ENCODE peak calls at places on chromosomes 13 and 19, in nine cellular contexts. N is spleen, C is upper lobe of left lung, W is GM12891, X is transverse colon, R is H1, L is GM12878, M is stomach, Z is suprapubic skin. F is an unnamed sample.

GRCh38 chr13:96159731-96160130 is 69.8 kb downstream of the HS6ST3 start:
- DNase-seq in W (no peak), M (no peak), Z (no peak), N (no peak), X (no peak), L (no peak), R (no peak), C (no peak), F (no peak)

GRCh38 chr19:7426986-7427385 is 61.8 kb downstream of the PEX11G start:
- DNase-seq in C (no peak), X (no peak), Z (no peak), M (no peak), L (no peak), R (no peak), W (no peak), N (no peak), F (no peak)

GRCh38 chr13:43905435-43906031 is 25.8 kb downstream of the LACC1 start:
- DNase-seq in M (no peak), N (no peak), X (no peak), R (no peak), Z (no peak), W (peak), C (no peak), L (no peak), F (no peak)

GRCh38 chr19:40611096-40611495 is 9.9 kb downstream of the LTBP4 start:
- DNase-seq in N (peak), R (no peak), W (no peak), C (peak), L (no peak), M (peak), X (peak), Z (no peak), F (no peak)

GRCh38 chr13:27601208-27601607 is 19.1 kb downstream of the LNX2 start:
- DNase-seq in C (no peak), X (no peak), L (no peak), R (no peak), W (no peak), N (no peak), M (no peak), Z (no peak), F (no peak)

GRCh38 chr13:35388979-35389378 is 87.5 kb downstream of the MAB21L1 start:
- DNase-seq in M (no peak), X (no peak), R (no peak), C (no peak), L (no peak), W (no peak), N (no peak), Z (no peak), F (no peak)

GRCh38 chr13:80012281-80012680 is 328.6 kb downstream of the SPRY2 start:
- DNase-seq in N (no peak), L (no peak), X (no peak), Z (no peak), C (peak), W (no peak), R (no peak), M (no peak), F (no peak)

GRCh38 chr13:102033316-102033715 is 368.5 kb downstream of the FGF14 start:
- DNase-seq in X (no peak), L (no peak), Z (no peak), N (no peak), W (no peak), R (no peak), C (no peak), M (no peak), F (no peak)

GRCh38 chr13:38350114-38350617 is 515 bp downstream of the UFM1 start:
- DNase-seq in W (no peak), Z (peak), C (peak), N (peak), L (no peak), X (peak), M (peak), R (peak), F (peak)

GRCh38 chr13:113926951-113927660 is 46.8 kb downstream of the C13orf46 start:
- DNase-seq in N (peak), R (no peak), Z (peak), X (no peak), W (no peak), C (peak), L (no peak), M (peak), F (peak)

GRCh38 chr19:16584825-16585801 is 12.9 kb upstream of the SLC35E1 start:
- DNase-seq in R (no peak), W (no peak), Z (peak), N (no peak), M (no peak), C (no peak), L (no peak), X (no peak), F (no peak)

GRCh38 chr13:98142427-98143156 is at the start of gene FARP1:
- DNase-seq in M (peak), Z (peak), X (peak), W (peak), N (peak), L (no peak), R (peak), C (peak), F (peak)

GRCh38 chr13:20711301-20712044 is 8.0 kb downstream of the IL17D start:
- DNase-seq in X (no peak), W (no peak), L (no peak), N (no peak), C (no peak), M (no peak), R (peak), Z (no peak), F (no peak)

GRCh38 chr19:2040647-2041435 is 10.2 kb downstream of the MKNK2 start:
- DNase-seq in R (no peak), L (no peak), X (no peak), N (peak), W (no peak), C (no peak), Z (no peak), M (no peak), F (no peak)

GRCh38 chr13:47933688-47934011 is 67.4 kb downstream of the SUCLA2 start:
- DNase-seq in Z (no peak), M (no peak), N (no peak), W (no peak), R (no peak), X (no peak), L (no peak), C (no peak), F (no peak)

GRCh38 chr13:102914629-102914935 is 68.8 kb downstream of the ERCC5 start:
- DNase-seq in C (no peak), N (no peak), M (no peak), W (no peak), X (no peak), L (no peak), Z (no peak), R (no peak), F (no peak)

GRCh38 chr19:32091196-32091595 is 254.2 kb upstream of the ZNF507 start:
- DNase-seq in M (no peak), X (no peak), W (no peak), N (no peak), Z (no peak), R (no peak), L (no peak), C (no peak), F (no peak)

GRCh38 chr19:17686592-17687042 is 1.5 kb downstream of the UNC13A start:
- DNase-seq in C (no peak), X (no peak), Z (no peak), R (peak), L (no peak), N (no peak), W (no peak), M (no peak), F (no peak)

GRCh38 chr19:35457173-35457572 is 9.1 kb downstream of the FFAR2 start:
- DNase-seq in W (no peak), Z (no peak), X (no peak), C (no peak), L (peak), M (no peak), N (no peak), R (no peak), F (no peak)

GRCh38 chr13:49062297-49062896 is 86.7 kb downstream of the FNDC3A start:
- DNase-seq in L (no peak), R (no peak), N (no peak), X (no peak), M (no peak), Z (no peak), W (no peak), C (no peak), F (no peak)

GRCh38 chr19:21574607-21575006 is 69.2 kb downstream of the ZNF429 start:
- DNase-seq in X (no peak), R (no peak), Z (no peak), M (no peak), W (no peak), L (no peak), C (no peak), N (no peak), F (no peak)

GRCh38 chr13:39263033-39263432 is 224.8 kb downstream of the NHLRC3 start:
- DNase-seq in R (peak), N (no peak), W (peak), M (peak), Z (no peak), L (peak), C (no peak), X (peak), F (no peak)

GRCh38 chr13:31018511-31018910 is 86.1 kb downstream of the TEX26 start:
- DNase-seq in M (no peak), N (no peak), L (no peak), W (no peak), R (no peak), C (no peak), X (no peak), Z (no peak), F (no peak)

GRCh38 chr13:38103851-38104250 is 234.3 kb upstream of the TRPC4 start:
- DNase-seq in L (no peak), M (no peak), R (no peak), Z (no peak), C (no peak), X (no peak), N (no peak), W (no peak), F (no peak)

GRCh38 chr13:21546372-21546771 is 57.6 kb downstream of the MICU2 start:
- DNase-seq in X (no peak), R (no peak), C (no peak), M (no peak), W (no peak), Z (no peak), L (no peak), N (no peak), F (no peak)

GRCh38 chr13:98549006-98549727 is 27.7 kb downstream of the STK24 start:
- DNase-seq in W (no peak), M (no peak), N (no peak), L (no peak), R (no peak), Z (no peak), C (no peak), X (no peak), F (no peak)

GRCh38 chr19:56053596-56053995 is 67.0 kb downstream of the NLRP5 start:
- DNase-seq in X (no peak), Z (no peak), R (no peak), W (no peak), L (no peak), N (no peak), M (no peak), C (no peak), F (no peak)

GRCh38 chr19:47112166-47112663 is 1.4 kb downstream of the ZC3H4 start:
- DNase-seq in Z (peak), X (peak), L (no peak), M (peak), W (peak), N (peak), R (peak), C (peak), F (peak)

GRCh38 chr13:94710881-94711560 is 1.3 kb downstream of the SOX21 start:
- DNase-seq in Z (peak), X (no peak), W (peak), L (no peak), M (no peak), R (peak), N (peak), C (no peak), F (no peak)

GRCh38 chr13:106548064-106548696 is 12.7 kb upstream of the EFNB2 start:
- DNase-seq in W (no peak), M (no peak), Z (no peak), L (no peak), X (no peak), R (no peak), N (no peak), C (no peak), F (no peak)

GRCh38 chr19:798415-799075 is 1.3 kb downstream of the PTBP1 start:
- DNase-seq in L (no peak), M (no peak), Z (no peak), W (peak), X (peak), N (peak), C (no peak), R (no peak), F (no peak)
- TF ChIP-seq POLR2A in L (no peak), M (no peak), Z (no peak), W (no peak), X (no peak), N (no peak), C (no peak), R (peak), F (no peak)

GRCh38 chr13:41405367-41405766 is 52.0 kb upstream of the RGCC start:
- DNase-seq in X (no peak), L (no peak), C (no peak), W (no peak), Z (no peak), M (no peak), N (no peak), R (no peak), F (no peak)

GRCh38 chr13:41401371-41401770 is 56.0 kb upstream of the RGCC start:
- DNase-seq in N (no peak), X (no peak), R (no peak), M (no peak), C (no peak), W (no peak), Z (no peak), L (no peak), F (no peak)

GRCh38 chr13:41398494-41399190 is 58.7 kb upstream of the RGCC start:
- DNase-seq in L (no peak), Z (no peak), M (no peak), C (no peak), R (no peak), X (no peak), N (no peak), W (no peak), F (no peak)

GRCh38 chr13:41403983-41404382 is 53.4 kb upstream of the RGCC start:
- DNase-seq in X (no peak), W (no peak), L (no peak), N (no peak), R (no peak), Z (no peak), M (no peak), C (no peak), F (no peak)

DNA sequence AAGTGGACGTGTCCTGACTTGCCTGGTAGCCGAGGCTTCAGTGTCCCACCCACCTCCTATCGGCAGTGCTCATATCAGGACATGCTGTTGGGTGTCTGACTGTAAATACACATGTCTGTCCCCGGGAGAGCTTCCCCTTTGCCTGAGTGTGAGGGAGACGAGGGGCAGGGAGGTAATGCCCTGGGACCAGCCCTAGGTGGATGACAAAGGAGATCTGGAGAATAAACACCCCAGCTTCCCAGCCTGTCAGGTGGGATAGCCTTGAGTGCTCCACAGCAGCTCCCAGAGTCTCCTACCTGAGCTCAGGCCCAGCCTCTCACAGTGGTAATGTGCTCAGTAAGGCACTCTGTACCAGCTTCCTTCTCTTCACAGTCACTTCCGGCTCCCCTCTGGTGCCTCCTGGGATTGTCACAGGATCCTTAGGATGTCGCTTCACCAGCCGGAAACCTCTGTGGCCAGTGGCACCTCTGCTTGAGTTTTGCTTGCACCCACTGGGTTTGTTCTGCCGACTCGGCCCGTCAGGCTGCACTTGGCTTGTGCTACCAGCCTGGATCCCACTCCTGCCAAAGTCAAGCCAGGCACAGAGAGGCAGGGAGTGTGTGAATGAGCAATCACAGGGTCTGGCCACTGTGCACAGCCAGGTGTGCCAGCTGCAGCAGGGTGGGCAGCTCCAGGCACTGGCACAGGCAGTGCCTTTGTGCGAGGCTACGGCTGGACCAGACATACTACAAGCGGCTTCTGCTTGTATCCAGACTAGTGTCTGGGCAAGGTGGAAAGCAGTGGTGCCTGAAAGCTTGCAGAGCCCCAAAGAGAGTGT is 54.4 kb upstream of the RGCC start:
- DNase-seq in C (no peak), R (peak), Z (no peak), L (no peak), W (no peak), X (no peak), N (no peak), M (no peak), F (no peak)
- TF ChIP-seq POLR2AphosphoS5 in C (no peak), R (no peak), Z (no peak), L (no peak), W (no peak), X (no peak), N (no peak), M (no peak), F (no peak)

DNA sequence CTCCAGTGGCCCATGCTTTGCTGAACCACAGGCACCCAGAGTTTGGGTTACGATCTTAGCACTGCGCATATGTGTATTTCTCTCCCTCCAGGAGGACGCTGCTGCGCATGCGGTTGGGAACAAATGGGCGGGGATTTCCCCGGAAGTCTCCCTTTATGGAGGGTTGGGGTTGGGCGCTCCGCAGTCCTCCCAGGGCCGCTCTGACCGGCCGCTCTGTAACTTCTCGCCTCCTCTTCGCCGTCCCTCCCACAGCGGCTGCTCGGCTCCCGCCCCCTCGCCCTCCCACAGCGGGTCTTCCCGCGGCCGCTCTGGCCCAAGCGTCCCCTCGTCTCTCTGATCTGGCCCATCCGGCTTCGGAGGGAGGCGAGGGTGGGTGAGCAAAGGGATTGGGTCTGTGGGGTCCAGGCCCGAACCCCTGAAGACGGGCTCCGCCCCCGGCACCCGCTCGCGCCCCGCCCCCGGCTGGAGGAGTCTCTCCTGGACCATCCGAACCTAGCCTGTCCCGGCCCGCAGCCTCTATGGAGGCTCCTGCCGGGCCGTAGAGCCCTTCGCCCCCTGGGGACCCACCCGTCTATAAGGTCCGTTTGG is at the start of gene MEGF8:
- DNase-seq in L (peak), R (peak), Z (peak), M (peak), C (peak), W (peak), N (peak), X (peak), F (peak)
- TF ChIP-seq POLR2A in L (peak), R (peak), Z (no peak), M (no peak), C (no peak), W (no peak), N (peak), X (peak), F (no peak)

GRCh38 chr13:67769987-67770341 is 539.8 kb upstream of the PCDH9 start:
- DNase-seq in L (no peak), M (no peak), R (no peak), C (no peak), W (no peak), Z (no peak), X (no peak), N (no peak), F (no peak)

GRCh38 chr13:67763316-67763715 is 533.2 kb upstream of the PCDH9 start:
- DNase-seq in M (no peak), R (no peak), X (no peak), L (no peak), W (no peak), N (no peak), C (no peak), Z (no peak), F (no peak)

GRCh38 chr13:67769063-67769986 is 539.2 kb upstream of the PCDH9 start:
- DNase-seq in R (no peak), X (no peak), N (no peak), M (no peak), Z (no peak), C (no peak), L (no peak), W (no peak), F (no peak)

DNA sequence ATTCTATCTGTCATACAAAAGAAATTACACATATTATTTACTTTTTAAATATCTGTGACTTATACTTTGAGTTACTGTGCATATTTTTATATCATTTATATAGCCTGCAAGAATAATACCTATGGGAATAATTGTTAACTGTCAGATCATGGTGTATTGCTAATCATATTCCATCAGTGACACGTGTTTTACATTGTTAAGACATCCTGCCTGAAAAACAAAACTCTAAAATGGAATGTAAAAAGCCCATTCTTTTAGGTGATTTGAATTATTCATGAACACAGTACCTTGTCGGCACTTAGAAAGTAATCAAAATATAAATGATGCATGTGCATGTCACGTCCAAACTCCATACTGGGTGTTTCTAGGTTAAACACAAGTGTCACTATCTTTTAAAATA is 533.8 kb upstream of the PCDH9 start:
- DNase-seq in L (no peak), W (no peak), X (no peak), M (no peak), N (no peak), R (no peak), C (no peak), Z (no peak), F (no peak)
- TF ChIP-seq POLR2AphosphoS5 in L (no peak), W (no peak), X (no peak), M (no peak), N (no peak), R (no peak), C (no peak), Z (no peak), F (no peak)

GRCh38 chr19:38850231-38850975 is 617 bp upstream of the HNRNPL start:
- DNase-seq in X (peak), L (peak), R (peak), C (peak), Z (peak), W (peak), N (peak), M (peak), F (peak)

GRCh38 chr19:38848299-38849146 is 1.3 kb downstream of the HNRNPL start:
- DNase-seq in R (no peak), N (peak), X (no peak), M (no peak), W (no peak), C (no peak), Z (no peak), L (no peak), F (no peak)

GRCh38 chr19:38850976-38851621 is 1.3 kb upstream of the HNRNPL start:
- DNase-seq in R (peak), C (no peak), W (no peak), X (peak), N (peak), M (no peak), Z (peak), L (no peak), F (no peak)

GRCh38 chr19:38849746-38850230 is at the start of gene HNRNPL:
- DNase-seq in M (peak), Z (no peak), N (peak), R (peak), L (no peak), X (peak), C (peak), W (peak), F (no peak)

DNA sequence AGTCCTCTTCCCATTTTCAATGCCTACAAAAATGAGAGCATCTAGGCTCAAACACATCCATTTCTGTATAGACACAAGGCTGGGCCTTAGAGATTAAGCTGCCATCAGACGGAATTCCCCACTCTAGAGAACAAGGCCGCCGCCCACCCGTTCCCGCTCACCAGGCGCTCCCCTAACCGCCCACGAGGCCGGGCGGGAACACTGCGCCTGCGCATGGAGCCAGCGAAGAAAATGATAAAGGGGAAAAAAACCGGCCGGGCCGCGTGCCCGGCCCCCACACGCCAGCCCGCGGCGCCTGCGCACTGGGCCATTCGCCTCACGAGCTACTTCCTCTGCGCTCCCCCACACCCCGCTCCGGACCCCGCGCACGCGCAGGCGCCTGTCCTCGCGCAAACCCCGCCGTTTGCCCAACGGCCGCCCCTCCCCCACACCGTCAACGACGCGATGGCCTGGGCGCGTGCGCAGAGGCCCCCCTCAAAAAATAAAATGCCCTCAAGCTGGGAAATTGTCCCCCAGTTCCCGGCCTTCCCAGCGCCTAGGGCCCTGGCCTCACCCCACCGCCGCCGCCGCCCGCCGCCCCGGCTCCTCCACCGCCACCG is 540 bp downstream of the HNRNPL start:
- DNase-seq in N (peak), M (peak), X (peak), W (peak), R (peak), C (peak), Z (peak), L (peak), F (peak)
- TF ChIP-seq POLR2A in N (no peak), M (no peak), X (no peak), W (peak), R (peak), C (no peak), Z (no peak), L (peak), F (no peak)